ENCODE peak calls at places on chromosomes 13 and 19, in eight cellular contexts. One of them, this sample, is unnamed.

GRCh38 chr13:91135949-91136348 is 211.5 kb upstream of the MIR17HG start:
- DNase-seq in brain microvascular endothelial cell: no peak
- DNase-seq in sigmoid colon: no peak
- DNase-seq in DND-41: no peak
- DNase-seq in HFF-Myc: no peak
- DNase-seq in OCI-LY7: no peak
- DNase-seq in upper lobe of right lung: no peak
- DNase-seq in stomach: no peak
- DNase-seq in this sample: no peak

GRCh38 chr19:27709496-27709895 is 1503.5 kb downstream of the UQCRFS1 start:
- DNase-seq in HFF-Myc: no peak
- DNase-seq in DND-41: no peak
- DNase-seq in OCI-LY7: no peak
- DNase-seq in stomach: no peak
- DNase-seq in upper lobe of right lung: no peak
- DNase-seq in brain microvascular endothelial cell: no peak
- DNase-seq in sigmoid colon: no peak
- DNase-seq in this sample: no peak

GRCh38 chr19:13036366-13036976 is 41.2 kb downstream of the NFIX start:
- DNase-seq in HFF-Myc: no peak
- DNase-seq in OCI-LY7: no peak
- DNase-seq in upper lobe of right lung: peak
- DNase-seq in brain microvascular endothelial cell: peak
- DNase-seq in stomach: peak
- DNase-seq in sigmoid colon: peak
- DNase-seq in DND-41: no peak
- DNase-seq in this sample: no peak

GRCh38 chr13:93262729-93263128 is 36.1 kb downstream of the GPC6 start:
- DNase-seq in brain microvascular endothelial cell: peak
- DNase-seq in HFF-Myc: no peak
- DNase-seq in stomach: no peak
- DNase-seq in upper lobe of right lung: no peak
- DNase-seq in sigmoid colon: no peak
- DNase-seq in DND-41: no peak
- DNase-seq in OCI-LY7: no peak
- DNase-seq in this sample: no peak

GRCh38 chr13:43196171-43196611 is 172.8 kb downstream of the DNAJC15 start:
- DNase-seq in HFF-Myc: no peak
- DNase-seq in stomach: no peak
- DNase-seq in upper lobe of right lung: no peak
- DNase-seq in sigmoid colon: peak
- DNase-seq in DND-41: no peak
- DNase-seq in brain microvascular endothelial cell: no peak
- DNase-seq in OCI-LY7: no peak
- DNase-seq in this sample: no peak

GRCh38 chr13:65964672-65965071 is 1265.5 kb downstream of the PCDH9 start:
- DNase-seq in DND-41: no peak
- DNase-seq in OCI-LY7: no peak
- DNase-seq in upper lobe of right lung: no peak
- DNase-seq in stomach: no peak
- DNase-seq in brain microvascular endothelial cell: peak
- DNase-seq in HFF-Myc: no peak
- DNase-seq in sigmoid colon: no peak
- DNase-seq in this sample: no peak

GRCh38 chr13:113535381-113535781 is 44.9 kb upstream of the DCUN1D2 start:
- DNase-seq in brain microvascular endothelial cell: no peak
- DNase-seq in upper lobe of right lung: peak
- DNase-seq in HFF-Myc: no peak
- DNase-seq in stomach: no peak
- DNase-seq in DND-41: no peak
- DNase-seq in sigmoid colon: peak
- DNase-seq in OCI-LY7: no peak
- DNase-seq in this sample: no peak

GRCh38 chr19:6476155-6476895 is 5.3 kb downstream of the DENND1C start:
- DNase-seq in sigmoid colon: no peak
- DNase-seq in OCI-LY7: peak
- DNase-seq in brain microvascular endothelial cell: peak
- DNase-seq in DND-41: peak
- DNase-seq in upper lobe of right lung: peak
- DNase-seq in stomach: peak
- DNase-seq in HFF-Myc: no peak
- DNase-seq in this sample: no peak

GRCh38 chr13:75359266-75359665 is 122.7 kb downstream of the TBC1D4 start:
- DNase-seq in OCI-LY7: no peak
- DNase-seq in upper lobe of right lung: no peak
- DNase-seq in HFF-Myc: peak
- DNase-seq in stomach: no peak
- DNase-seq in sigmoid colon: no peak
- DNase-seq in brain microvascular endothelial cell: peak
- DNase-seq in DND-41: no peak
- DNase-seq in this sample: peak

GRCh38 chr13:107534548-107534947 is 680.8 kb downstream of the LIG4 start:
- DNase-seq in brain microvascular endothelial cell: no peak
- DNase-seq in HFF-Myc: no peak
- DNase-seq in stomach: no peak
- DNase-seq in OCI-LY7: no peak
- DNase-seq in sigmoid colon: no peak
- DNase-seq in DND-41: no peak
- DNase-seq in upper lobe of right lung: no peak
- DNase-seq in this sample: no peak

GRCh38 chr19:4723465-4724251 is at the start of gene DPP9:
- DNase-seq in HFF-Myc: peak
- DNase-seq in OCI-LY7: peak
- DNase-seq in DND-41: peak
- DNase-seq in stomach: peak
- DNase-seq in brain microvascular endothelial cell: peak
- DNase-seq in sigmoid colon: peak
- DNase-seq in upper lobe of right lung: peak
- DNase-seq in this sample: peak

GRCh38 chr19:13844130-13844631 is 32.8 kb upstream of the NANOS3 start:
- DNase-seq in brain microvascular endothelial cell: no peak
- DNase-seq in DND-41: no peak
- DNase-seq in sigmoid colon: no peak
- DNase-seq in HFF-Myc: no peak
- DNase-seq in OCI-LY7: no peak
- DNase-seq in upper lobe of right lung: no peak
- DNase-seq in stomach: no peak
- DNase-seq in this sample: no peak

GRCh38 chr13:100875392-100876043 is 200.9 kb upstream of the TMTC4 start:
- DNase-seq in sigmoid colon: no peak
- DNase-seq in brain microvascular endothelial cell: peak
- DNase-seq in HFF-Myc: peak
- DNase-seq in OCI-LY7: no peak
- DNase-seq in stomach: no peak
- DNase-seq in upper lobe of right lung: no peak
- DNase-seq in DND-41: no peak
- DNase-seq in this sample: peak

GRCh38 chr19:50666346-50667176 is 17.3 kb downstream of the C19orf81 start:
- DNase-seq in upper lobe of right lung: no peak
- DNase-seq in sigmoid colon: no peak
- DNase-seq in HFF-Myc: no peak
- DNase-seq in stomach: no peak
- DNase-seq in OCI-LY7: no peak
- DNase-seq in DND-41: no peak
- DNase-seq in brain microvascular endothelial cell: no peak
- DNase-seq in this sample: no peak

GRCh38 chr19:43643326-43643725 is 3.7 kb upstream of the CADM4 start:
- DNase-seq in stomach: no peak
- DNase-seq in HFF-Myc: no peak
- DNase-seq in OCI-LY7: no peak
- DNase-seq in DND-41: no peak
- DNase-seq in upper lobe of right lung: no peak
- DNase-seq in brain microvascular endothelial cell: no peak
- DNase-seq in sigmoid colon: no peak
- DNase-seq in this sample: no peak

GRCh38 chr13:74696148-74696922 is 562.1 kb upstream of the KLF12 start:
- DNase-seq in stomach: no peak
- DNase-seq in upper lobe of right lung: no peak
- DNase-seq in sigmoid colon: no peak
- DNase-seq in HFF-Myc: no peak
- DNase-seq in brain microvascular endothelial cell: no peak
- DNase-seq in DND-41: no peak
- DNase-seq in OCI-LY7: no peak
- DNase-seq in this sample: no peak

GRCh38 chr13:78602561-78603239 is 652 bp downstream of the POU4F1 start:
- DNase-seq in HFF-Myc: no peak
- DNase-seq in sigmoid colon: no peak
- DNase-seq in stomach: no peak
- DNase-seq in DND-41: no peak
- DNase-seq in brain microvascular endothelial cell: no peak
- DNase-seq in upper lobe of right lung: no peak
- DNase-seq in OCI-LY7: peak
- DNase-seq in this sample: no peak

DNA sequence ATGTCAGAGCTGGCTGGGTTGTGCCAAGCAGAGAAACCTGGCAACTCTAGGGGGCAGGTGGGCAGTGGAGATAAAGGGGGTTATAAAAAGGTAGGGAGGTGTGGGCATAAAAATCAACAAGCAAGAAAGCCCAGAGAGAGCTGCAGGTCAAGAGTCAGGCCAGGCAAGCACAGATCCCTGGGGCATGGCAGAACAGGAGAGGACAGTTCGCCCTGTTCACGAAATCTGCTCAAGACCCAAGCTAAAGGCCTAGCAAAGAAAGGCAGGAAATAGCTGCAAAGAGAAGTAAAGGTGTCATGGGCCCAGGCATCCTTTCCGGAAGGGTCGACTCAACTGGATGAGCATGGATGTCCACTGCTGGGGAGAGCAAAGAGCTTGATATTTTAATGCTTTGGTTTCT is 3.4 kb downstream of the MBNL2 start:
- DNase-seq in DND-41: no peak
- DNase-seq in upper lobe of right lung: no peak
- DNase-seq in stomach: no peak
- DNase-seq in brain microvascular endothelial cell: no peak
- DNase-seq in OCI-LY7: peak
- DNase-seq in HFF-Myc: no peak
- DNase-seq in sigmoid colon: no peak
- DNase-seq in this sample: no peak
- H3K4me3 ChIP-seq in DND-41: no peak
- H3K4me3 ChIP-seq in upper lobe of right lung: peak
- H3K4me3 ChIP-seq in stomach: peak
- H3K4me3 ChIP-seq in brain microvascular endothelial cell: peak
- H3K4me3 ChIP-seq in OCI-LY7: peak
- H3K4me3 ChIP-seq in HFF-Myc: peak
- H3K4me3 ChIP-seq in sigmoid colon: peak
- H3K4me3 ChIP-seq in this sample: peak

DNA sequence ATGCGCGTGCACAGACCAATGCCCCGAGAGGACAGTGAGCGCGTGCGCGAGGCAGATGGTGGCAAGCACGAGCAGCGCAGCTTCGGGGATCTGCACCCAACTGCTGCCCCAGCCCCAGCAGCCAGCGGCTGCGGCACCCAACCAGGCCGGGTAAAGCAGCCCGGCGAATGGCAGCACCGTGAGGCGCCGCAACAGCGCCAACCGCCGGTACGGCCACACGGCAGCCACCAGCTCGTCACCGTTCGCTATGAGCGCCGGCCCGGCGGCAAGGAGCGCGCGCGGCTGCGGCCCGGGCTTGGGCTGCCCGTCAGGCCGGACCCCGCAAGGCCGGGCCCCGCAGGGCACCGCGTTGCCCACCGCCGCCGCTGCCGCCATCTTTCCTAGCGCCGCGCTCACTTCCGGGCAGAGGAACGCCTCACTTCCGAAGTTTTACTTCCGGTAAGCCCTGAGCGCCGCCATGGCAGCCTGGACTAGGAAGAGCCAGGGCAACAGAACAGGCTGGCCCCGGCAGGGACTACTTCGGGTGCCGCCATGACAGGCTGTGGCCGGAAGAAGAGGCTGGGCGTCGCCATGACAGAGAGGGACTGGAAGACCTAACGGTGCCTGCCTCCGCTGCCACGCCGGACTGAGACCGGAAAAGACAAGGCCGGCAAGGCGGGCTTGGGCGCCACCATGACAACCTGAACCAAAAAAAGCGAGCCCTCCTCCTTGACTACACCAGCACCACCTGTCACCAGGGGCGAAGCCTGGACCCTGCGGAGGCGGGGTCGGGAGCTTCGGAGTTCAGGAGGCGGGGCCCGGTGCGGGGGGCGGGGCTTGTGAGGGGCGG is at the start of gene ATP13A1:
- DNase-seq in stomach: peak
- DNase-seq in DND-41: peak
- DNase-seq in brain microvascular endothelial cell: peak
- DNase-seq in upper lobe of right lung: peak
- DNase-seq in sigmoid colon: peak
- DNase-seq in OCI-LY7: peak
- DNase-seq in HFF-Myc: peak
- DNase-seq in this sample: peak
- TF ChIP-seq CTCF in stomach: no peak
- TF ChIP-seq CTCF in DND-41: peak
- TF ChIP-seq CTCF in brain microvascular endothelial cell: peak
- TF ChIP-seq CTCF in upper lobe of right lung: peak
- TF ChIP-seq CTCF in sigmoid colon: no peak
- TF ChIP-seq CTCF in OCI-LY7: peak
- TF ChIP-seq CTCF in HFF-Myc: no peak
- TF ChIP-seq CTCF in this sample: peak

GRCh38 chr13:50131998-50132936 is 117.0 kb downstream of the KCNRG start:
- DNase-seq in upper lobe of right lung: no peak
- DNase-seq in stomach: no peak
- DNase-seq in sigmoid colon: no peak
- DNase-seq in OCI-LY7: no peak
- DNase-seq in DND-41: no peak
- DNase-seq in HFF-Myc: no peak
- DNase-seq in brain microvascular endothelial cell: no peak
- DNase-seq in this sample: no peak
- H3K4me3 ChIP-seq in upper lobe of right lung: no peak
- H3K4me3 ChIP-seq in stomach: no peak
- H3K4me3 ChIP-seq in sigmoid colon: no peak
- H3K4me3 ChIP-seq in OCI-LY7: peak
- H3K4me3 ChIP-seq in DND-41: no peak
- H3K4me3 ChIP-seq in HFF-Myc: no peak
- H3K4me3 ChIP-seq in brain microvascular endothelial cell: no peak
- H3K4me3 ChIP-seq in this sample: no peak

GRCh38 chr19:48813123-48813911 is 2.5 kb upstream of the BCAT2 start:
- DNase-seq in brain microvascular endothelial cell: no peak
- DNase-seq in stomach: no peak
- DNase-seq in DND-41: no peak
- DNase-seq in OCI-LY7: no peak
- DNase-seq in HFF-Myc: no peak
- DNase-seq in upper lobe of right lung: no peak
- DNase-seq in sigmoid colon: no peak
- DNase-seq in this sample: no peak
- TF ChIP-seq CTCF in brain microvascular endothelial cell: peak
- TF ChIP-seq CTCF in stomach: no peak
- TF ChIP-seq CTCF in DND-41: peak
- TF ChIP-seq CTCF in OCI-LY7: peak
- TF ChIP-seq CTCF in HFF-Myc: peak
- TF ChIP-seq CTCF in upper lobe of right lung: peak
- TF ChIP-seq CTCF in sigmoid colon: no peak
- TF ChIP-seq CTCF in this sample: no peak

GRCh38 chr19:46487802-46488445 is 7.7 kb downstream of the PNMA8B start:
- DNase-seq in upper lobe of right lung: peak
- DNase-seq in HFF-Myc: no peak
- DNase-seq in stomach: peak
- DNase-seq in brain microvascular endothelial cell: peak
- DNase-seq in sigmoid colon: peak
- DNase-seq in OCI-LY7: peak
- DNase-seq in DND-41: peak
- DNase-seq in this sample: no peak
- H3K4me3 ChIP-seq in upper lobe of right lung: peak
- H3K4me3 ChIP-seq in HFF-Myc: peak
- H3K4me3 ChIP-seq in stomach: peak
- H3K4me3 ChIP-seq in brain microvascular endothelial cell: peak
- H3K4me3 ChIP-seq in sigmoid colon: peak
- H3K4me3 ChIP-seq in OCI-LY7: peak
- H3K4me3 ChIP-seq in DND-41: no peak
- H3K4me3 ChIP-seq in this sample: peak